ENCODE peak calls at places on chromosome 6, in five cellular contexts. A is lower leg skin, Z is brain microvascular endothelial cell, S is SJSA1, Y is ovary. O is an unnamed sample.

GRCh38 chr6:135594000-135594399 is 96.5 kb upstream of the AHI1 start:
- DNase-seq in S (no peak), A (no peak), Y (no peak), Z (no peak), O (no peak)

GRCh38 chr6:37501632-37502466 is 2.2 kb upstream of the CCDC167 start:
- DNase-seq in Y (no peak), A (no peak), Z (no peak), S (no peak), O (no peak)

GRCh38 chr6:34573567-34574183 is 17.5 kb upstream of the SPDEF start:
- DNase-seq in Y (no peak), A (no peak), Z (no peak), S (no peak), O (no peak)

GRCh38 chr6:24668997-24669361 is 2.1 kb downstream of the ACOT13 start:
- DNase-seq in A (no peak), S (no peak), Z (no peak), Y (no peak), O (no peak)

GRCh38 chr6:73325656-73326055 is 28.4 kb downstream of the DPPA5 start:
- DNase-seq in Y (no peak), Z (no peak), A (no peak), S (no peak), O (no peak)

GRCh38 chr6:1080453-1081328 is 231.2 kb upstream of the FOXQ1 start:
- DNase-seq in S (no peak), Z (no peak), A (no peak), Y (no peak), O (no peak)

GRCh38 chr6:36169023-36170007 is 27.2 kb upstream of the BRPF3 start:
- DNase-seq in A (no peak), Z (no peak), S (no peak), Y (no peak), O (no peak)

GRCh38 chr6:37103169-37104039 is 66.5 kb upstream of the PIM1 start:
- DNase-seq in S (no peak), Y (peak), Z (no peak), A (peak), O (peak)

GRCh38 chr6:128266946-128267345 is 253.5 kb downstream of the PTPRK start:
- DNase-seq in Y (no peak), Z (no peak), A (no peak), S (no peak), O (no peak)

GRCh38 chr6:5338177-5338960 is 77.1 kb downstream of the FARS2 start:
- DNase-seq in A (no peak), Z (no peak), Y (no peak), S (no peak), O (no peak)

GRCh38 chr6:152482289-152482688 is 154.9 kb downstream of the SYNE1 start:
- DNase-seq in Z (no peak), Y (no peak), S (no peak), A (no peak), O (no peak)

GRCh38 chr6:21527731-21528130 is 65.8 kb upstream of the SOX4 start:
- DNase-seq in Y (no peak), S (no peak), Z (no peak), A (no peak), O (no peak)

GRCh38 chr6:168432196-168432595 is 8.8 kb upstream of the SMOC2 start:
- DNase-seq in Y (no peak), Z (no peak), A (no peak), S (no peak), O (no peak)

GRCh38 chr6:78810698-78811097 is 56.7 kb upstream of the IRAK1BP1 start:
- DNase-seq in Z (peak), Y (no peak), A (peak), S (no peak), O (peak)

GRCh38 chr6:136284909-136285308 is 4.7 kb downstream of the BCLAF1 start:
- DNase-seq in S (peak), A (no peak), Y (no peak), Z (no peak), O (peak)

GRCh38 chr6:130574146-130574545 is 208.3 kb downstream of the TMEM200A start:
- DNase-seq in Y (no peak), A (no peak), Z (no peak), S (no peak), O (no peak)

GRCh38 chr6:129492260-129492659 is 217.7 kb downstream of the ARHGAP18 start:
- DNase-seq in S (no peak), Y (no peak), Z (no peak), A (no peak), O (no peak)

GRCh38 chr6:39808934-39809333 is 16.8 kb downstream of the DAAM2 start:
- DNase-seq in S (no peak), A (no peak), Y (no peak), Z (no peak), O (no peak)

GRCh38 chr6:133100870-133101269 is 140.3 kb upstream of the EYA4 start:
- DNase-seq in Y (no peak), A (no peak), Z (no peak), S (no peak), O (no peak)

GRCh38 chr6:11416936-11417576 is 120.5 kb upstream of the TMEM170B start:
- DNase-seq in S (no peak), Y (no peak), A (no peak), Z (no peak), O (no peak)

GRCh38 chr6:159852877-159853276 is 37.9 kb upstream of the MAS1 start:
- DNase-seq in Y (no peak), A (no peak), S (no peak), Z (no peak), O (no peak)

GRCh38 chr6:123925360-123925759 is 121.7 kb downstream of the NKAIN2 start:
- DNase-seq in A (no peak), S (no peak), Z (no peak), Y (no peak), O (no peak)

GRCh38 chr6:4224082-4224978 is 89.0 kb upstream of the ECI2 start:
- DNase-seq in S (no peak), Y (no peak), A (no peak), Z (peak), O (no peak)

GRCh38 chr6:13253272-13253671 is 75.1 kb downstream of the TBC1D7 start:
- DNase-seq in S (no peak), Z (no peak), Y (no peak), A (no peak), O (no peak)

GRCh38 chr6:17281497-17282481 is 628 bp downstream of the RBM24 start:
- DNase-seq in A (peak), Z (peak), Y (peak), S (peak), O (no peak)

GRCh38 chr6:56770011-56770520 is 127.4 kb upstream of the DST start:
- DNase-seq in Y (no peak), A (no peak), Z (no peak), S (no peak), O (no peak)

GRCh38 chr6:78713564-78713963 is 153.8 kb upstream of the IRAK1BP1 start:
- DNase-seq in S (no peak), Z (no peak), Y (no peak), A (no peak), O (no peak)

GRCh38 chr6:112231609-112232060 is 22.7 kb downstream of the LAMA4 start:
- DNase-seq in S (no peak), Y (no peak), Z (no peak), A (no peak), O (peak)

GRCh38 chr6:161095916-161096315 is 104.3 kb downstream of the MAP3K4 start:
- DNase-seq in S (no peak), Z (no peak), Y (no peak), A (no peak), O (peak)

GRCh38 chr6:16136536-16137450 is 7.9 kb downstream of the MYLIP start:
- DNase-seq in Z (peak), Y (no peak), S (peak), A (no peak), O (peak)
- H3K4me3 ChIP-seq in Z (no peak), Y (no peak), S (no peak), A (no peak), O (no peak)

GRCh38 chr6:90914312-90914711 is 327.4 kb upstream of the MAP3K7 start:
- DNase-seq in A (no peak), Z (no peak), Y (no peak), S (no peak), O (no peak)
- H3K4me3 ChIP-seq in A (no peak), Z (no peak), Y (no peak), S (no peak), O (no peak)

DNA sequence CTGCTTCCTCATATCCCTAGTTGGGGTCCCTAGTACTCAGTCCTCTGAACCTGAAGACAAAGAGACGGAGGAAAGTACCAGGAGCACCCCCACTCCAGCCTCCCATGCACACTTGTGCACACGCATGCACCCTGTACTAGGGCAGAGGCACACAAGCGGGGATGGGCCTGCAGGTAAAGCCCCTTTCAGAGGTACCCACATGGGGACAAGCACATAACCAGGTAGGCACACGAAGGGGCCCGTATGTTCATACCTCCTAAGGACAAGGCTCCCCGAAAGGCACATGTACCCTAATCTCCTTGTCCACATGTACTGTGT is 1.1 kb downstream of the TMEM151B start:
- DNase-seq in Z (no peak), Y (no peak), A (no peak), S (no peak), O (no peak)
- H3K4me3 ChIP-seq in Z (no peak), Y (no peak), A (no peak), S (no peak), O (no peak)

DNA sequence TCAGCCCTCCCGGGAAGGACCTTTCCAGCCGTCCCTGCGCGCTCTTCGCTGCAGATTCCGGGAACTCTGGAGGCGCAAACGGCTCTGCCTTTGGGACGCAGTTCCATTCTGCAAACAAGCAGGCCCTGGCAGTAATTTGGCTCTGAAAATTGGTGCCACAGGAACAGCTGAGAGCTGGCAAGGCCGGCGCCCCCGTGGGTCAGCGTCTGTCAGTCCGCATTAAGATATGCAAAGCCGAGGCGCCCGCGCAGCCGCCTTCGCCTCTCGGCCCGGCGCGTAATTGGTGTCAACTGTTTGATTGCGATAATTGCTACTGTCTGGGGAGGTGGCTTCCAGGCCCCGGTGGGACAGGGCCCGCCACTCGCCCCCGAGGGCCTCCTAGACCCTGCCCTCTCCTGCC is 73.6 kb downstream of the NCR2 start:
- DNase-seq in Z (no peak), Y (no peak), A (no peak), S (no peak), O (no peak)
- H3K4me3 ChIP-seq in Z (no peak), Y (no peak), A (no peak), S (no peak), O (no peak)

GRCh38 chr6:98841589-98842488 is 7.5 kb downstream of the POU3F2 start:
- DNase-seq in Y (no peak), A (no peak), S (no peak), Z (no peak), O (peak)
- H3K4me3 ChIP-seq in Y (no peak), A (no peak), S (no peak), Z (no peak), O (no peak)

GRCh38 chr6:81894788-81895221 is 142.3 kb upstream of the TENT5A start:
- DNase-seq in Y (no peak), A (peak), Z (peak), S (peak), O (no peak)

GRCh38 chr6:81894286-81894685 is 141.8 kb upstream of the TENT5A start:
- DNase-seq in Z (peak), S (no peak), A (no peak), Y (peak), O (peak)

GRCh38 chr6:81896561-81896960 is 144.1 kb upstream of the TENT5A start:
- DNase-seq in A (no peak), Z (no peak), Y (no peak), S (peak), O (peak)

GRCh38 chr6:81897793-81898192 is 145.3 kb upstream of the TENT5A start:
- DNase-seq in Y (no peak), S (no peak), A (no peak), Z (no peak), O (peak)

DNA sequence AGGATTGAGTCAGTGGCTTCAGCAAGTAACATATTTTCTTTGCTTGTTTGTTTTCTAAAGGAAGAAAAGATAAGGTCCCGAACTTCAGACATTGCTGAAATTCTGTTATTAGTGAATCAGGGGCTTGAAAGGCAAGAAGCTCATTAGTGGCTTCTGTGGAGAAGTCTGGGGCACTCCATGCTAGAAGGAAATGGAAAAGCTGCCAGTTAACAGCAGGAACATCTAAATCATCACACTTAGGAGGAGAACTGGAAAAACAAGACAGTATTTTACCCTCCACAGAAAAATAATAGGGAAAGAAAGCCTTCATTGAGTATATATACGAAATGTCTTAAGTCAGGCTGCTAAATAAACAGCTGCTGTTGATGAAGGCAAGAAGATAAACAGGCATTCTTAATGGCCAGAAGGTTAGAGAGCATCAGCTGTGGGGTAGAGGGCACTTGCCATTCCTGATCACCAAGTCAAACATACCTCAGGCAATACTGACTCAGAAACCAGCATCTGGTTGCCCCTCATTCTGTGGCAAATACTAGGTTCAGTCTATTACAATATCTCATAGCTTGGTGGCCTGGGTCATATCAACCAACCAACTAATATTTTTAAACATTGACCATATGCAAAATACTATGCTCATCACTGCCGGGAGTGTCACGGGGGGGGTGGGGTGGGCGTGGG is 143.2 kb upstream of the TENT5A start:
- DNase-seq in S (peak), Y (no peak), A (no peak), Z (peak), O (peak)
- H3K4me3 ChIP-seq in S (peak), Y (no peak), A (no peak), Z (no peak), O (no peak)

DNA sequence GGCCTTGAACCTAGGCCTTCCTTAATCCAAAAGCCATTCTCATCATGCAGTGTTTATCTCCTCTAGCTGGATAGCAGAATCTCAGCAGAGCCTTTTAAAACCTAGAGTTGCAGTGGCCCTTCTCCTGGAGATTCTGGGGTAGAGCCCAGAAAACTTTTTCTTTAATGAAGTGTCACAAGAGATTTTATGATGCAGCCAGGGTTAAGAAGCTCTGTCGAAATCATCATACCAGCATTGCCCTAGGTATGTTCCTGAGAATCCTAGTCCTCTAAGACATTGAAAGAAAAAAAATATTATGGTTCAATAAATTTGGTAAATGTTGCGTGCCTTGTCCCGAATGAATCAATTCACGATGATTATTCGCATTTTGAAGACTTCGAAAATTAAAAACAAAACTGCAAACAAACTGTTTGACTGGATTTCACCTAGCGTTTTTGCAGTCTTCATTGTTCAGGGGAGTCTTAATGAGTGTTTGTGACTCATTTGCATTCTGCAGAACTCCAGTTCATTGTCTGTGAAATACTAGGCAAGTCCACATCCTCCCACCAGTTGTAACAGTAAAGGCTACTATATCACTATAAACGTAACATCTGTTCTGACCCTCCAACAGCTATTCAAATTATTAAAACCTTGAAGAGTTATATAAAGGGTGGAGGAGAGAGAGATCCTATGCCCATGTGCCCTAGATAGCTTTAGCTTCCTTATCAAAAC is 198.6 kb downstream of the UST start:
- DNase-seq in Z (no peak), Y (no peak), A (no peak), S (no peak), O (peak)
- H3K4me3 ChIP-seq in Z (no peak), Y (no peak), A (no peak), S (no peak), O (no peak)

DNA sequence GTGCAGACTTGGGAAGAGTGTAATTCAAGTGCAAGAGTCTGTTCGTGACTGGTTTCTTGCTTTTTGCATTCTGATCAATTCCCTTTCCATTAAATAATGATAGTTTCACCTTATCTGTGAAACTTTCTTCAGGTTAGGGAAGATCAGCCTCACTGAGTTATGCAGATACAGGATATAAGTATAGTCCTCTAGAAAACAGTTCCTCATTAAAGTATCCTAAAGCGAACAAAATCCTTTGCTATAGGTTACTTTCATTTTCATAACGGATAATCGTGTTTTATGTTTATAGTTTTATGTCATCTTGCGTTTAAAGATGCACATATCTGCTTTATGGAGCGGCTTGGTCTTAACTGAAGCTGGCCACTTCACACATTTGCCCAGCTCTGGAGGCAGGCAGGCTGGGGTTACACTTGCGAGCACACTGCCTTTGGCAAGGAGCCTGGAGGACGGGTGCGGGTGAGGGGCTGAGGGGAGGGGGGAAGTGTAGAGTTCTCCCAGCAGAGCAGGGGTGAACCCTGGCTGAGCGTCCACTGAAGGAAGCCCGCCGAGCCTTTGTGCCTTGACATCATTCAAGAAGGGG is 123.5 kb upstream of the IFNGR1 start:
- DNase-seq in Z (no peak), S (no peak), A (no peak), Y (no peak), O (no peak)
- H3K4me3 ChIP-seq in Z (peak), S (peak), A (no peak), Y (peak), O (peak)

DNA sequence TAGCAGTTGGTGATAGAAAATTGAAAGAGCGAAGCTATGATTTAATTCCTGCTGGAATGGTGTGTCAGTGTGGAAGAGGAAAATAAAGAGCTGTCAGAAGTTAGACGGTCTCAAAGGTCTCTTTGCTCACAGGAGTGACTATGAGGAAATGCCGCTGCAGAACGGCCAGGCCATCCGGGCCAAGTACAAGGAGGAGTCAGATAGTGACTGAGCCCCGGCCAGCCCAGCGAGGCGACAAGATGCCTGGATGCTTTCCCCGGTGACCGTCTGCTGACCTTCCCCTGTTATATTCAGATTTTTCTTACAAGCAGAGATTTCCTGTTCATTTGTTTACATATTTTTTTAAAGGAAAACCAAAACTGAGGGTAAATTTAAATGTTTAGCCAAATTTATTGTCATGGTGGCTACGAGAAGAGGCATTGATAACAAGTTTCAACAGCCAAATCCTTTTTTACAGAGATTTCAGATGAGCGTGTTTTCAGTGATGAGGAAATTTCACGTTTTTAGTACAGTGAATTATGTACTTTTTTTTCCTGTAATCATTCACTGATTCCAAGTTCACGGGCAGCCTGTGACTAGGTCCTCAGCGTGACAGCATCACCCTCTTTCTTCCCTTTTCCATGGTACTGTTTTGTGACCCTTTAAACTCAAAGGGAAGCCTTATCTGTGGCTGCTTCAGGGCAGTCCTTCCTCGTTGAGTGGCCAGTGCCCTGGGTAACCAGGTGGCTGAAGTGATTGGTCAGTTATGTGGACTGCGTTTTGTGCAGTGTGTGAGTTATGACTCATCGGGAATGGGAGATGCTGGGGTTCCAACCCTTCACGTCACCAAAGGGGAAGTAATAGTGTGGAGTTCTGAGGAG is 12.6 kb downstream of the DYNLT1 start:
- DNase-seq in A (peak), Y (peak), S (peak), Z (peak), O (peak)
- H3K4me3 ChIP-seq in A (no peak), Y (no peak), S (no peak), Z (no peak), O (no peak)

GRCh38 chr6:106145144-106145543 is 59.0 kb downstream of the PRDM1 start:
- DNase-seq in Z (no peak), Y (no peak), A (no peak), S (no peak), O (no peak)

GRCh38 chr6:106143582-106144139 is 57.5 kb downstream of the PRDM1 start:
- DNase-seq in Y (no peak), Z (no peak), A (no peak), S (no peak), O (no peak)

GRCh38 chr6:106142876-106143431 is 56.8 kb downstream of the PRDM1 start:
- DNase-seq in Z (no peak), A (no peak), S (no peak), Y (no peak), O (no peak)

GRCh38 chr6:106138151-106138550 is 52.0 kb downstream of the PRDM1 start:
- DNase-seq in S (no peak), Y (no peak), Z (no peak), A (no peak), O (no peak)

GRCh38 chr6:106141441-106142237 is 55.5 kb downstream of the PRDM1 start:
- DNase-seq in Y (no peak), S (no peak), A (no peak), Z (no peak), O (no peak)
- H3K4me3 ChIP-seq in Y (no peak), S (no peak), A (no peak), Z (no peak), O (no peak)